ENCODE peak calls at places on chromosome 3, in four cellular contexts. M, T, J and Y are unnamed samples.

GRCh38 chr3:171614318-171614967 is 154.2 kb upstream of the TNIK start:
- DNase-seq in T (peak; percentile 63), J (no peak), M (peak; percentile 10), Y (peak; percentile 66)

GRCh38 chr3:132006605-132007204 is 28.1 kb downstream of the CPNE4 start:
- DNase-seq in M (peak; percentile 4), J (no peak), T (no peak), Y (peak; percentile 57)

GRCh38 chr3:134445095-134445494 is 40.7 kb downstream of the ANAPC13 start:
- DNase-seq in M (no peak), T (no peak), J (no peak), Y (no peak)

GRCh38 chr3:179528786-179529185 is 33.9 kb upstream of the ACTL6A start:
- DNase-seq in T (no peak), J (no peak), M (no peak), Y (no peak)

GRCh38 chr3:5128861-5129260 is 6.8 kb downstream of the ARL8B start:
- DNase-seq in M (no peak), J (no peak), T (no peak), Y (no peak)

GRCh38 chr3:123138819-123139517 is 62.8 kb upstream of the SEC22A start:
- DNase-seq in T (no peak), M (no peak), J (no peak), Y (no peak)

GRCh38 chr3:138441742-138442141 is 7.3 kb downstream of the ESYT3 start:
- DNase-seq in J (no peak), M (no peak), T (no peak), Y (no peak)

GRCh38 chr3:114660808-114661207 is 367.0 kb downstream of the TIGIT start:
- DNase-seq in T (no peak), J (no peak), M (no peak), Y (no peak)

GRCh38 chr3:27345493-27345892 is 23.7 kb downstream of the NEK10 start:
- DNase-seq in T (no peak), M (no peak), J (no peak), Y (no peak)

GRCh38 chr3:146544929-146545528 is 622 bp upstream of the PLSCR1 start:
- DNase-seq in M (no peak), T (no peak), J (no peak), Y (no peak)

GRCh38 chr3:192409203-192409837 is 318.0 kb downstream of the FGF12 start:
- DNase-seq in M (peak; percentile 49), T (peak; percentile 83), J (no peak), Y (peak; percentile 42)

GRCh38 chr3:38264779-38265178 is 833 bp upstream of the SLC22A13 start:
- DNase-seq in M (no peak), J (no peak), T (no peak), Y (no peak)

GRCh38 chr3:129576514-129577345 is 29.7 kb downstream of the PLXND1 start:
- DNase-seq in M (no peak), T (peak; percentile 88), J (peak; percentile 58), Y (peak; percentile 53)

GRCh38 chr3:13188380-13188779 is 115.2 kb upstream of the IQSEC1 start:
- DNase-seq in M (no peak), J (no peak), T (no peak), Y (no peak)

GRCh38 chr3:31423522-31423921 is 109.2 kb upstream of the STT3B start:
- DNase-seq in T (no peak), M (no peak), J (no peak), Y (peak; percentile 46)

GRCh38 chr3:159158213-159158612 is 356.4 kb downstream of the MFSD1 start:
- DNase-seq in M (no peak), J (no peak), T (no peak), Y (peak; percentile 16)
- TF ChIP-seq CTCF in M (no peak), J (no peak), T (no peak), Y (no peak)

GRCh38 chr3:112604536-112604935 is 36.4 kb downstream of the CCDC80 start:
- DNase-seq in T (no peak), J (no peak), M (peak; percentile 12), Y (no peak)
- H3K4me3 ChIP-seq in T (no peak overlapping the region), J (no peak overlapping the region), M (no peak overlapping the region), Y (no peak overlapping the region)

DNA sequence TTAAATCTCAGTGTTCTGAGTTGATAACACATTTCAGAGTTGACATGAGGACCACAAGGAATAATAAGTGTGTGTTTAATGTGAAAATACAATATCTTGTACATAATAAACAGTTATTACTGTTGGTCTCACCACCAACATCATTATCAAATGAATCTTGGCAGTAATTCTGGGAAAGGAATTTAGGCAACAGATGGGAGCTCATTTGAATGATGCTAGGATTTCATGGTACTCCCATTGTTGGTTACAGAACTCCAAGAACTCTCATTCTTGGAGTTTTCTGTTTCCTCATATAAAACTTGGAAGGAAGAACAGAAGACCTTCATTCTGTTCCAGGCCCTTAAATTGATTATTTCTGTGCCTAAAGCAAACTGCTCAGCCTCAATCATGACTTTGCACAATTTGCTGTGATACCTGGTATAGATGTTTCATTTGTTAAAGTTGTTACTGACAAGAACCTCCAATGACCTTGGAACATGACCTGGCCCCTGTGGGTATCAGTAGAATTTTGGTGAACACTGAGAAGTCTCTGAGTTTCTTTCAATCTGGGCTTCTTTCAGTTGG is 385.8 kb downstream of the LPP start:
- DNase-seq in T (no peak), J (no peak), M (no peak), Y (no peak)
- H3K27ac ChIP-seq in T (no peak overlapping the region), J (no peak overlapping the region), M (no peak overlapping the region), Y (no peak overlapping the region)

GRCh38 chr3:128205616-128206015 is 52.3 kb downstream of the EEFSEC start:
- DNase-seq in M (no peak), T (no peak), J (no peak), Y (no peak)

GRCh38 chr3:128198313-128198712 is 45.0 kb downstream of the EEFSEC start:
- DNase-seq in J (no peak), T (no peak), M (no peak), Y (no peak)

GRCh38 chr3:128201158-128201755 is 48.0 kb downstream of the EEFSEC start:
- DNase-seq in T (no peak), J (no peak), M (no peak), Y (no peak)

GRCh38 chr3:128207953-128208352 is 54.7 kb downstream of the EEFSEC start:
- DNase-seq in J (no peak), T (no peak), M (no peak), Y (no peak)

DNA sequence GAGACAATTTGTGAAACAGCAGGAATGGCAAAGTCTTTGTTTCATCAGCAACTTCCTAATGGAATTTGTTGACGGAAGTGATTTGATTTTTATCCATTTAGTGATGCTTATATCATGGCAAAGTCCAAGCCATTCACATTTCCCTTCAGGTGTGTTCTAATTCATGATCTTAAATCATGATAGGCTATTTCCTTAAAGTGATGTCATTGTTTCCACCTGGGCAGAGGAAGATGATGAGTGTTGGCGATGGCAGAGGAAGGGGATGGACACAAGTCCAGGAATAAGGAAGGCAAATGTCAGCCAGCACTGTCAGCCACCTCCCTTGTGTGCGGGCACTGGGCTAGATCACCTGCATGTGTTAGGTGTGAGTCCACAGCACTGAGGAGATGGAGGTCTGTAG is 49.9 kb downstream of the EEFSEC start:
- DNase-seq in T (no peak), J (no peak), M (no peak), Y (no peak)
- TF ChIP-seq CTCF in T (no peak), J (no peak), M (no peak), Y (no peak)

DNA sequence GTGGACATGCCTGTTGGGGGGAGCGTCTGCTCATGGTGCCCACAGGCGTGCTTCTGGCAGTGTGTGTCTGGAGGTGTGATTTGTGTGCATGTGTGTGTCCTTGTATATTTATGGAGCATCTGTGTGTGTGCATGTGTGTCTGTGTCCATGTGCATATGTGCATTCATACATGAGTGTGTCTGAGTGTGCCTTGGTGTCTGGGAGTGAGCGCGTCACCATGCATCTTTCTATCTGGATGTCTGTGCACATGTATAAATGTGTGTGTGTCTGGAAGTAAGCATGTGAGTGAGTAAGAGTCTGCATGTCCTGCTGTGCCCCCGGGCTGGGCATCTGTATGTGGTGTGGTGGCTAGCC is 58.1 kb upstream of the PRR23E start:
- DNase-seq in T (no peak), M (no peak), J (no peak), Y (no peak)
- H3K4me3 ChIP-seq in T (no peak overlapping the region), M (no peak overlapping the region), J (no peak overlapping the region), Y (no peak overlapping the region)

GRCh38 chr3:81839504-81840094 is 78.2 kb upstream of the GBE1 start:
- DNase-seq in T (no peak), J (no peak), M (no peak), Y (no peak)

GRCh38 chr3:81837071-81837593 is 75.7 kb upstream of the GBE1 start:
- DNase-seq in T (no peak), M (no peak), J (no peak), Y (no peak)

DNA sequence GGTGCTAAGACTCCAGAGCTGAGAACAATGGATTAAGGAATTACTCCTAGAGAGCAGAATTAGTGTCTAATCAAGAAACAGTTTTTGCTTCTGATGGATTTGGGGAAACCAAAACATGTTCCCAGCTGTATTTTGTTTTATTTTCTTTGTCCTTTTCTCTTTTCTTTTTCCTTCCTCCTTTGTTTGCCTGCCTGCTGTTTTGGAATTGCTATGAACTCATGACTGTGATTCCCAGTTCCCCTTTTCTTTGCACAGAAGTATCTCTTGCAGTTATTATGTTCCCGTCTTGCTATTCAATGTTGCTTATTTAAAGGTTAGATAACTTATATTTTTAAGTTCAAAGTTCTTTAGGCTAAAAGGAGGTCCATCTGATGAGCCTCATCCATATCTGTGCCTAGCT is 77.0 kb upstream of the GBE1 start:
- DNase-seq in T (no peak), M (no peak), J (no peak), Y (no peak)
- H3K27ac ChIP-seq in T (no peak overlapping the region), M (no peak overlapping the region), J (no peak overlapping the region), Y (no peak overlapping the region)

GRCh38 chr3:152516195-152516594 is 247.5 kb downstream of the MBNL1 start:
- DNase-seq in J (no peak), T (no peak), M (no peak), Y (no peak)

GRCh38 chr3:152513301-152513960 is 244.7 kb downstream of the MBNL1 start:
- DNase-seq in M (no peak), T (no peak), J (no peak), Y (no peak)

GRCh38 chr3:152519376-152519775 is 250.6 kb downstream of the MBNL1 start:
- DNase-seq in T (no peak), J (no peak), M (no peak), Y (no peak)

GRCh38 chr3:152517517-152517916 is 248.8 kb downstream of the MBNL1 start:
- DNase-seq in M (no peak), J (no peak), T (no peak), Y (no peak)

DNA sequence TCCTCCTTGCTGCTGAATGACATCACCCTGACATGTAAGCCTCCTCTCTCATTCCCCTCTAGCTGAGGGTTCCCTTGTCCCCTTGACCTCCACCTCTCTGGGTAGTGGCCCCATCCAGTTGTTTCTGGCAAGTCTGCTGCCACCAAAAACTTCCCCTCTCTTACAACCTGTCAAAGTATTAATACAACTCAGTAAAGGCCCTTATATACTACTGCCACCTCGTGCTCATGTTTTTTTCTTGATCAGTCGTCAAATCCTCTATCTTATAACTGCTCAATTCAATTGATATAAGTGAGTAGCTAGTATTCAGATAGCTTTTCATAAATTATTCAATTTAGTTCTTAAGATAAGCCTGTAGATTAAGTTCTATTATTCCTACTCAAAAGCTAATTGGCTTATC is 249.6 kb downstream of the MBNL1 start:
- DNase-seq in M (no peak), J (no peak), T (no peak), Y (no peak)
- TF ChIP-seq CTCF in M (no peak), J (no peak), T (no peak), Y (no peak)